ENCODE peak calls at places on chromosomes 16 and 17, in four cellular contexts. R is T-helper 17 cell; S is naive thymus-derived CD8-positive, alpha-beta T cell; W is caudate nucleus. H is an unnamed sample.

GRCh38 chr17:81395600-81396277 is 482 bp downstream of the BAHCC1 start:
- DNase-seq in R (no peak), S (no peak), W (no peak), H (no peak)

GRCh38 chr16:57301126-57301817 is 16.8 kb upstream of the PLLP start:
- DNase-seq in R (no peak), S (no peak), W (peak), H (no peak)

GRCh38 chr16:78122774-78123315 is 23.4 kb downstream of the WWOX start:
- DNase-seq in R (no peak), S (peak), W (peak), H (peak)

GRCh38 chr16:69286941-69287713 is 24.0 kb upstream of the VPS4A start:
- DNase-seq in R (no peak), S (peak), W (no peak), H (peak)

GRCh38 chr17:76459674-76460073 is 6.7 kb upstream of the UBE2O start:
- DNase-seq in R (no peak), S (no peak), W (no peak), H (no peak)

GRCh38 chr17:55398689-55399088 is 22.9 kb downstream of the MMD start:
- DNase-seq in R (no peak), S (no peak), W (no peak), H (no peak)

GRCh38 chr16:58506241-58507194 is 6.6 kb downstream of the NDRG4 start:
- DNase-seq in R (no peak), S (no peak), W (no peak), H (no peak)

GRCh38 chr17:28878981-28879380 is 18.6 kb downstream of the FLOT2 start:
- DNase-seq in R (no peak), S (no peak), W (no peak), H (no peak)

GRCh38 chr16:14309001-14309886 is 238.1 kb downstream of the MRTFB start:
- DNase-seq in R (no peak), S (peak), W (no peak), H (no peak)

GRCh38 chr16:86134802-86135461 is 236.0 kb downstream of the IRF8 start:
- DNase-seq in R (no peak), S (no peak), W (no peak), H (no peak)

GRCh38 chr17:7045492-7046126 is 1.7 kb upstream of the SLC16A11 start:
- DNase-seq in R (no peak), S (peak), W (no peak), H (peak)

GRCh38 chr16:57268804-57269800 is 15.4 kb downstream of the PLLP start:
- DNase-seq in R (no peak), S (no peak), W (no peak), H (no peak)

GRCh38 chr16:85215478-85216120 is 103.3 kb upstream of the CIBAR2 start:
- DNase-seq in R (no peak), S (no peak), W (no peak), H (no peak)

GRCh38 chr16:87506423-87507350 is 13.9 kb upstream of the ZCCHC14 start:
- DNase-seq in R (no peak), S (no peak), W (no peak), H (no peak)

GRCh38 chr16:1826691-1827573 is at the start of the genes FAHD1 and HAGH:
- DNase-seq in R (peak), S (peak), W (peak), H (peak)

GRCh38 chr17:66172706-66173223 is 19.2 kb downstream of the CEP112 start:
- DNase-seq in R (no peak), S (no peak), W (no peak), H (no peak)

GRCh38 chr16:75111514-75112280 is 4.9 kb downstream of the LDHD start:
- DNase-seq in R (no peak), S (no peak), W (no peak), H (no peak)

GRCh38 chr16:58413359-58413758 is 21.1 kb downstream of the GINS3 start:
- DNase-seq in R (no peak), S (no peak), W (no peak), H (no peak)

GRCh38 chr16:85575910-85576309 is 37.2 kb upstream of the GSE1 start:
- DNase-seq in R (no peak), S (no peak), W (no peak), H (no peak)

GRCh38 chr17:5133311-5133710 is 17.5 kb downstream of the USP6 start:
- DNase-seq in R (no peak), S (no peak), W (no peak), H (no peak)

GRCh38 chr17:80511222-80512180 is 33.1 kb upstream of the RPTOR start:
- DNase-seq in R (no peak), S (no peak), W (no peak), H (no peak)

GRCh38 chr16:7137560-7138330 is 194.9 kb upstream of the RBFOX1 start:
- DNase-seq in R (no peak), S (no peak), W (no peak), H (no peak)

GRCh38 chr17:33201255-33201654 is 91.8 kb downstream of the ASIC2 start:
- DNase-seq in R (no peak), S (no peak), W (no peak), H (no peak)

GRCh38 chr17:38750312-38751121 is 2.0 kb upstream of the PSMB3 start:
- DNase-seq in R (no peak), S (peak), W (no peak), H (no peak)

GRCh38 chr17:81693491-81694360 is 9.4 kb upstream of the MRPL12 start:
- DNase-seq in R (no peak), S (no peak), W (no peak), H (no peak)

GRCh38 chr17:21286066-21286770 is 1.7 kb downstream of the MAP2K3 start:
- DNase-seq in R (no peak), S (no peak), W (no peak), H (no peak)

GRCh38 chr16:79752421-79752820 is 151.9 kb upstream of the MAF start:
- DNase-seq in R (no peak), S (no peak), W (no peak), H (no peak)

GRCh38 chr16:3643095-3643730 is 11.3 kb upstream of the DNASE1 start:
- DNase-seq in R (no peak), S (no peak), W (no peak), H (no peak)